ENCODE peak calls at places on chromosomes 13 and 19, in nine cellular contexts. X is Peyer's patch; T is ascending aorta; G is CD4-positive, alpha-beta T cell; F is HFFc6; S is endothelial cell; A is left ventricle myocardium inferior; Q is nephron progenitor cell; P is mammary epithelial cell. M is an unnamed sample.

GRCh38 chr13:23618341-23618740 is 48.1 kb downstream of the TNFRSF19 start:
- DNase-seq in X (no peak), T (no peak), G (no peak), F (peak; percentile 72), S (no peak), A (no peak), Q (no peak), P (peak; percentile 96), M (no peak)

GRCh38 chr13:49347650-49348385 is 96.0 kb downstream of the CAB39L start:
- DNase-seq in X (no peak), T (no peak), G (no peak), F (no peak), S (no peak), A (no peak), Q (no peak), P (no peak), M (no peak)

GRCh38 chr19:49490287-49491029 is 3.0 kb downstream of the RPL13A start:
- DNase-seq in X (no peak), T (no peak), G (no peak), F (no peak), S (no peak), A (no peak), Q (no peak), P (no peak), M (no peak)

GRCh38 chr19:42074513-42075363 is 1.2 kb upstream of the ZNF574 start:
- DNase-seq in X (peak; percentile 65), T (peak; percentile 69), G (no peak), F (no peak), S (no peak), A (no peak), Q (no peak), P (no peak), M (peak; percentile 66)

GRCh38 chr13:53032849-53033248 is 4.2 kb downstream of the OLFM4 start:
- DNase-seq in X (no peak), T (no peak), G (no peak), F (no peak), S (no peak), A (no peak), Q (no peak), P (no peak), M (no peak)

GRCh38 chr13:73880365-73880764 is 253.8 kb downstream of the KLF12 start:
- DNase-seq in X (no peak), T (no peak), G (no peak), F (no peak), S (no peak), A (no peak), Q (no peak), P (no peak), M (no peak)

GRCh38 chr13:31485183-31485582 is 254.1 kb upstream of the RXFP2 start:
- DNase-seq in X (no peak), T (no peak), G (no peak), F (peak; percentile 4), S (no peak), A (no peak), Q (no peak), P (no peak), M (no peak)

GRCh38 chr19:39341122-39341719 is 1.0 kb upstream of the SAMD4B start:
- DNase-seq in X (no peak), T (peak; percentile 67), G (peak; percentile 29), F (no peak), S (peak; percentile 31), A (peak; percentile 27), Q (peak; percentile 49), P (no peak), M (no peak)

GRCh38 chr13:34822681-34823080 is 119.4 kb upstream of the NBEA start:
- DNase-seq in X (no peak), T (no peak), G (no peak), F (no peak), S (no peak), A (no peak), Q (no peak), P (no peak), M (no peak)

GRCh38 chr19:861756-862528 is 2.5 kb downstream of the CFD start:
- DNase-seq in X (peak; percentile 75), T (no peak), G (peak; percentile 40), F (no peak), S (no peak), A (no peak), Q (peak; percentile 84), P (peak; percentile 36), M (peak; percentile 87)

GRCh38 chr19:45906221-45906620 is 3.8 kb upstream of the MYPOP start:
- DNase-seq in X (no peak), T (no peak), G (no peak), F (peak; percentile 41), S (no peak), A (no peak), Q (no peak), P (peak; percentile 74), M (no peak)

GRCh38 chr19:45905016-45905415 is 2.6 kb upstream of the MYPOP start:
- DNase-seq in X (no peak), T (no peak), G (no peak), F (no peak), S (no peak), A (no peak), Q (no peak), P (no peak), M (no peak)

GRCh38 chr19:45913874-45914830 is at the start of gene NANOS2:
- DNase-seq in X (no peak), T (no peak), G (no peak), F (no peak), S (peak; percentile 68), A (no peak), Q (peak; percentile 51), P (no peak), M (no peak)

GRCh38 chr19:45911291-45911690 is 3.3 kb downstream of the NANOS2 start:
- DNase-seq in X (no peak), T (no peak), G (no peak), F (no peak), S (no peak), A (no peak), Q (no peak), P (no peak), M (no peak)

GRCh38 chr19:45908956-45909355 is 5.6 kb downstream of the NANOS2 start:
- DNase-seq in X (no peak), T (no peak), G (no peak), F (peak; percentile 14), S (no peak), A (no peak), Q (no peak), P (peak; percentile 23), M (no peak)
- TF ChIP-seq CTCF in X (no peak), T (no peak), G (no peak), F (no peak), S (no peak), A (no peak), Q (no peak), P (no peak), M (no peak)

DNA sequence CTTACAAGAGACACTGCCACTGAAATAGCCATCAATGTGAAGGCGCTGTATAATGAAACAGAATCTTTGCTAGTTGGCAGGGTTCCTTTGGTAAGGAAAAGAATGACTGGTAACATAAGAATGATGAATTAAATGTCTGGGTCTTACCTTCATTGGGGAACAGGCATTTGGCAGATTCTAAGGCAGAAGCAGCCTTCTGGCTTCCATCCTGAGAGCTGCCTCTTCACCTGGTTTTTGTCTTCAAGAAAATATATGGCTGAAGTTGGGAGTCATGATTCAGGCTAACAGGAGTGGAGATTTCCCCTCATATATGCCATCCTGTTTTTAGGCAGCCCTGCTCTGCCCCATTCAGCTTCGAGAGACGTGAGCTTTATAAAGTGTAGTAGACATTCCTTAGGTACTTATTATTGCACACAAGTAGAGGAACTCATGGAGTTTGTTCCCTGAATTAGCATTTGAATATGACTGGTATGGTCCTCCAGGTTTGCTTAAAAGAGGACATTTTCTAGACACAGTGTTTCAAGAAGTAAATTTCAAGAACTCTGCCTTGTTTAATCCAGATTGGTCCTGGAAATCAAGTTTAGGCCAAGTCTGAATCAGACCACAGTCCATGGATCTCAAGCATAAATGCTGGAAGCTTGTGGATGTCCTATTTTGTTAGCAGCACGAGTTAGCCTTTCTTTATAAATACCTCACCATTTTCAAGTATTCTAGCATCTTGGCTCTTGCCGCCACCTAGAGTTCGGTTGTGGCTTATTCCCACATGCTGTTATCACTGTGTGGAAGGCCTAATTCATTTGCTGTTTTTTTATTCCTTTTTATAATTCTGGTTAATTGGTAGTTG is 56.2 kb upstream of the AKAP11 start:
- DNase-seq in X (no peak), T (no peak), G (no peak), F (peak; percentile 42), S (peak; percentile 39), A (no peak), Q (peak; percentile 14), P (peak; percentile 16), M (peak; percentile 9)
- TF ChIP-seq CTCF in X (no peak), T (no peak), G (peak; percentile 32), F (peak; percentile 76), S (peak; percentile 33), A (peak; percentile 48), Q (peak; percentile 45), P (peak; percentile 55), M (peak; percentile 36)

DNA sequence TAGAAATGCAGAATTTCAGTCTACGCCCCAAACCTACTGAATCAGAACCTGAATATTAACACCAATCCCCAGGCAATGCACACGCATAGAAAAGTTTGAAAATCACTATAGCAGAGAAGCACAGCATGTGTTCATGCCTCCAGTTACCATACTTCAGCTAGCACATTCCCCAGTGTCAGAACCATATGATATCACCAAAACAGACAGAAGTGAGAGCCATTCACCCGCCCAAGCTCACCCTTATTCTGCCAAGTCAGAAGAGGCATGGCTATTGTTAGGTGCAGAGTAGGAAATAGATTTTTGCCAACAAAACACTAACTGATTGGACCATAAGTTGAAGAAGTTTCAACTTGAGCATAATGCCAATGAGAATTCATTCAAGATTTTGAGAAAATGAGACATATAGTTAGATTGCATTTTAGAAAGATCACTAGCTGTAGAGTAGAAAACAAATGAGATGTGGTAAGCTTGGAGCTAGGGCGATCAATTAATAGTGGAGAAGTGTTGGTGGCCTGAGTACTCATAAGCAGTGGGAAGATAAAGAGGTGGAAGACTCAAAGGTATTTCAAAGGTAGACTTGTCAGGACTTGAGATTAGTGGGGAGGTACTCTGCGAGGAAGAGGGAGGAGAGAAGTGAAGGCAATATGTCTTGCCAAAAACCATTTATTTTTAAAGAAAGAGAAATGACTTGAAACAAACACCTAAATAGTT is 492.4 kb downstream of the SUCLA2 start:
- DNase-seq in X (no peak), T (no peak), G (no peak), F (no peak), S (no peak), A (no peak), Q (no peak), P (peak; percentile 23), M (no peak)
- TF ChIP-seq CTCF in X (no peak), T (no peak), G (no peak), F (no peak), S (no peak), A (no peak), Q (no peak), P (no peak), M (no peak)

GRCh38 chr13:72648513-72649065 is 78.8 kb downstream of the MZT1 start:
- DNase-seq in X (no peak), T (no peak), G (no peak), F (no peak), S (no peak), A (no peak), Q (no peak), P (no peak), M (no peak)
- TF ChIP-seq CTCF in X (no peak), T (no peak), G (no peak), F (no peak), S (no peak), A (no peak), Q (no peak), P (peak; percentile 33), M (no peak)

M was measured in GM13976.